ENCODE peak calls at places on chromosomes 6 and 20, in five cellular contexts. P, B, A, N and Q are unnamed samples.
A peak's percentile ranks its signal among the peaks of the same experiment; 100 is the strongest.

GRCh38 chr6:154099211-154099610 is 60.2 kb downstream of the OPRM1 start:
- DNase-seq in P (no peak), B (no peak), A (no peak), N (no peak), Q (no peak)

GRCh38 chr6:164415832-164416563 is 893.4 kb downstream of the C6orf118 start:
- DNase-seq in P (no peak), B (no peak), A (no peak), N (no peak), Q (no peak)

GRCh38 chr6:3052481-3053230 is 15.6 kb upstream of the RIPK1 start:
- DNase-seq in P (no peak), B (no peak), A (no peak), N (no peak), Q (no peak)

GRCh38 chr6:159357211-159357920 is 188.2 kb downstream of the FNDC1 start:
- DNase-seq in P (no peak), B (no peak), A (no peak), N (no peak), Q (no peak)

GRCh38 chr6:26553739-26554668 is 15.8 kb downstream of the HMGN4 start:
- DNase-seq in P (peak; percentile 83), B (peak; percentile 82), A (peak; percentile 70), N (peak; percentile 83), Q (peak; percentile 62)

GRCh38 chr6:169592558-169592957 is 109.3 kb downstream of the WDR27 start:
- DNase-seq in P (no peak), B (no peak), A (no peak), N (no peak), Q (no peak)

GRCh38 chr6:19477563-19477962 is 359.6 kb upstream of the ID4 start:
- DNase-seq in P (no peak), B (no peak), A (no peak), N (no peak), Q (no peak)

GRCh38 chr6:117022774-117023173 is 145.7 kb downstream of the RFX6 start:
- DNase-seq in P (no peak), B (no peak), A (no peak), N (no peak), Q (no peak)

GRCh38 chr6:73460044-73460443 is 1.5 kb upstream of the MTO1 start:
- DNase-seq in P (no peak), B (no peak), A (no peak), N (no peak), Q (no peak)

GRCh38 chr20:62364911-62365736 is 2.0 kb downstream of the LAMA5 start:
- DNase-seq in P (no peak), B (no peak), A (no peak), N (no peak), Q (no peak)

GRCh38 chr20:56004611-56005388 is 519 bp downstream of the CBLN4 start:
- DNase-seq in P (no peak), B (no peak), A (no peak), N (no peak), Q (no peak)

GRCh38 chr20:56001890-56002289 is 3.4 kb downstream of the CBLN4 start:
- DNase-seq in P (no peak), B (no peak), A (no peak), N (no peak), Q (no peak)

GRCh38 chr20:56003111-56003800 is 2.1 kb downstream of the CBLN4 start:
- DNase-seq in P (no peak), B (no peak), A (no peak), N (no peak), Q (no peak)

GRCh38 chr20:56005389-56005715 is at the start of gene CBLN4:
- DNase-seq in P (no peak), B (no peak), A (no peak), N (no peak), Q (no peak)

DNA sequence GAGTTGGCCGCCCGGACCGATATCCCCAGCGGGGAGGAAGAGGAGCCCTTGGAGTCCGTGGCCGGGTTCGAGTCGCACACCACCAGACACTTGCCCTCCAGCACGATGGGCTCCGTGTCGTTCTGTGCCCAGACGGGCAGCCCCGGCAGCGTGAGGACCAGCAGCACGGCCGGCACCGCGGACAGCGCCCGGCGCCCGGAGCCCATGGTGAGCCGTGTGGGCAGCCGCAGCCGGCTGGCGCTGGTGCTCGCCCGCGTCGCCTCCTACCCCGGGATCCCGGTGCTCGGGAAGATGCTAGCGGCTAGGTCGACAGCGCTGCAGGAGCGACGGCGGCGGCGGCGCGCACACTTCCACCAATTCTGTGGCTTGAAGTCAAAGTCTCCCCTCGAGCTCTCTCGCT is 1.4 kb downstream of the CBLN4 start:
- DNase-seq in P (no peak), B (no peak), A (no peak), N (no peak), Q (no peak)
- H3K9me3 ChIP-seq in P (no peaks in the 10 kb centered on the region), B (no peaks in the 10 kb centered on the region), A (no peaks in the 10 kb centered on the region), N (no peaks in the 10 kb centered on the region), Q (no peaks in the 10 kb centered on the region)

GRCh38 chr20:58073945-58074920 is 154.2 kb downstream of the ANKRD60 start:
- DNase-seq in P (no peak), B (no peak), A (no peak), N (no peak), Q (no peak)
- H3K9me3 ChIP-seq in P (no peaks in the 10 kb centered on the region), B (no peaks in the 10 kb centered on the region), A (no peaks in the 10 kb centered on the region), N (no peaks in the 10 kb centered on the region), Q (no peaks in the 10 kb centered on the region)

DNA sequence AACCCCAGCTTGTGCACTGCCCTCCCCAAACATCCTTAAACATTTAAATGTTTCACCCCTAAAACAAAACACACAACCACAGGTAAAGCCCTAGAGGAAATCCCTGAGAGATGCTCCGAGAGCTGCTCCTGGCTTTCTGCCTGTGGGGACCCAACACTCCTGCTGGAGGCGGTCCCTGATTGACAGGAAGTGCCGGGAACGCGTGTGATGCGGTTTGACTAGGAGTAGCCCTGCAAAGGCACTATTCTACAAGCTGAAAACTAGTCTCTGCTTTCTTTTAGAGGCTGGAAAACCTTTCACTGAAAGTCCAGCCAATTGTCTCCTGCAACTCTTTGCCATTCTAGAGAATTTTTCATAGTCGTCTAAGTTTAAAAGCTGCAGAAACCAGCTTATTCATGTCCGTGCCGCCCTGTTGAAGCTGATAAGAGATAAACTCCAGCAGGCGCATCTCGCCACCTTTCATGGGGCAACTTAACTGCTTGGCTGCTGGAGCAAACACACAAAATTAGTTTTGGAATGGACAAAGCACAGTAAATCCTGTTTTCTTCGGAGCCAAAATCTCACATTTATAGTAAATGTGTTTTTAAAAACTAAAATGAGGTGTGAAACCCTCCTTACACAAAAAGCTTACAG is 47.1 kb downstream of the DACT2 start:
- DNase-seq in P (no peak), B (no peak), A (no peak), N (no peak), Q (no peak)
- H3K9me3 ChIP-seq in P (no peaks in the 10 kb centered on the region), B (no peaks in the 10 kb centered on the region), A (no peaks in the 10 kb centered on the region), N (no peaks in the 10 kb centered on the region), Q (no peaks in the 10 kb centered on the region)

DNA sequence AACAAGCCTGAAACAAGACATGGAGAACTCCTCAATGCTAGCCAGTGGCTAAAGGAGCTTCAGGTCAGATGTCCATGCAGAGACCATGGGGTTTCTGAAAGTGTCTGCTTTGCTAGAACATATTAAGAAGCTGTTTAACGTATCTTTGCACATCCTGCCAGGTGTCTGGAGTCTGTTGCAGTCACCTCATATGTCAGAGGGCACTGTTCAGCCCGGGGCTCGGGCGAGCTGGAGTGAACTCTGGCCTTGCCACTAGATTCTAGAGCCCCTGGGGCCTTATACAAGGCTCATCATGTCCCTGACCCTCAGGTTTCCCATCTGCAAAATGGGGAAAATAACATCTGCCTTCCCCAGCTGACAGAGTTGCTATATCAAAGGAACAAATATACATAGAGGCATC is 59.0 kb downstream of the PRDM1 start:
- DNase-seq in P (no peak), B (no peak), A (no peak), N (no peak), Q (no peak)
- H3K9me3 ChIP-seq in P (no peaks in the 10 kb centered on the region), B (no peaks in the 10 kb centered on the region), A (no peaks in the 10 kb centered on the region), N (no peaks in the 10 kb centered on the region), Q (no peaks in the 10 kb centered on the region)

DNA sequence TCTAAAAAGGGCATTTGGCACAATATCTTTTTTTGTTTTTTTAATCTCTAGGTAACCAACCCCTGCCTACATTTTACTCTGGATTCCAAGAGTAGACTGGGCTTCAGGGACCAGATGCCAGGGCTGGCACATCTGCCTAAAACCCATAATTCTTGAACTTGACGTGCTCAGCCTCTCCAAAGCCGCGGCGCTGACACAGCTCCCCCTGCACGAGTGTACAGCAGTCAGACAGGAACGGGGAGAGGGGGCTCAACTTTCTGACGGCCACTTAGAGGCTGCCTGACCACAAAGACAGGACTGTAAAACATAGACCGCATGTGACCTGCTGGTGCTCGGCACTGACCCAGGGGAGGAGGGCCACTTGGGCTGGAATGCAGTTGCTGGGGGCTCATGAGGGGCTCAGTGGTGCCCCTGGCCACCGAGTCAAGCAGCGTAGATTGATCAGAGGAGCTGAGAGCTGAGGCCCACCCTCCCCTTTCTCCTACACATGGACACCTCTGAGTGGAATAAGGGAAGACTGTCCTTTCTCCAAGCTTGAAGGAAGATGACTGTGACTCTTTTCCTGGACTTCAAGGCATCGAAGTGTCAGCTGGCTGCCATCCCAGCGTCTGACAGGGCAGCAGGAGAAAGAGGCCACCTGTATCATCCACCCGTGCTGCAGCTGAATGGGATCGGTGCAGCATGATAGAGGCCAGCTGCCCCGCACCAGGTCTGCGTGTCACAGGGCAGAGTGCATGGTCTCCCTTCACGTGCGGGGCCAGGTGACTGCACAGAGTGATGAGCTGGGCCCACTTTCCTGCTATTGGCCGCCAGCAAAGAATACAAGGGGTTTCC is 171.3 kb upstream of the AGPAT4 start:
- DNase-seq in P (no peak), B (no peak), A (no peak), N (no peak), Q (no peak)
- H3K9me3 ChIP-seq in P (no peaks in the 10 kb centered on the region), B (no peaks in the 10 kb centered on the region), A (no peaks in the 10 kb centered on the region), N (no peaks in the 10 kb centered on the region), Q (no peaks in the 10 kb centered on the region)

GRCh38 chr6:9744119-9744518 is 670.8 kb downstream of the TFAP2A start:
- DNase-seq in P (no peak), B (no peak), A (no peak), N (no peak), Q (no peak)
- H3K9me3 ChIP-seq in P (no peaks in the 10 kb centered on the region), B (no peaks in the 10 kb centered on the region), A (no peaks in the 10 kb centered on the region), N (no peaks in the 10 kb centered on the region), Q (no peaks in the 10 kb centered on the region)

GRCh38 chr6:167506443-167507231 is 181.8 kb downstream of the TTLL2 start:
- DNase-seq in P (no peak), B (no peak), A (no peak), N (no peak), Q (no peak)
- H3K9me3 ChIP-seq in P (no peaks in the 10 kb centered on the region), B (no peaks in the 10 kb centered on the region), A (no peaks in the 10 kb centered on the region), N (no peaks in the 10 kb centered on the region), Q (no peaks in the 10 kb centered on the region)

GRCh38 chr6:113089056-113089455 is 741.9 kb downstream of the RFPL4B start:
- DNase-seq in P (no peak), B (no peak), A (no peak), N (no peak), Q (no peak)
- H3K9me3 ChIP-seq in P (no peaks in the 10 kb centered on the region), B (no peaks in the 10 kb centered on the region), A (no peaks in the 10 kb centered on the region), N (no peaks in the 10 kb centered on the region), Q (no peaks in the 10 kb centered on the region)